ENCODE peak calls at places on chromosomes 5 and 9, in eight cellular contexts. T is cardiac fibroblast, U is GM23338, A is body of pancreas, J is heart right ventricle, I is DND-41, L is fibroblast of lung, D is breast epithelium. K is an unnamed sample.

GRCh38 chr9:93809204-93809940 is 145.8 kb downstream of the BARX1 start:
- DNase-seq in T (no peak), U (no peak), A (no peak), J (no peak), I (no peak), L (no peak), D (no peak), K (no peak)

GRCh38 chr9:94870793-94871558 is 144.5 kb downstream of the AOPEP start:
- DNase-seq in T (peak), U (no peak), A (no peak), J (peak), I (peak), L (peak), D (no peak), K (no peak)

GRCh38 chr9:98540476-98540875 is 168.3 kb downstream of the GABBR2 start:
- DNase-seq in T (no peak), U (no peak), A (no peak), J (no peak), I (no peak), L (peak), D (no peak), K (no peak)

GRCh38 chr5:178389796-178390195 is 157.2 kb upstream of the PHYKPL start:
- DNase-seq in T (no peak), U (no peak), A (no peak), J (no peak), I (no peak), L (no peak), D (no peak), K (peak)

GRCh38 chr5:151724360-151724759 is 34.1 kb downstream of the ATOX1 start:
- DNase-seq in T (no peak), U (no peak), A (no peak), J (no peak), I (no peak), L (no peak), D (no peak), K (no peak)

GRCh38 chr9:92342825-92343488 is 17.2 kb downstream of the CENPP start:
- DNase-seq in T (peak), U (no peak), A (no peak), J (no peak), I (no peak), L (peak), D (no peak), K (no peak)

GRCh38 chr5:78706825-78707224 is 58.3 kb upstream of the LHFPL2 start:
- DNase-seq in T (no peak), U (no peak), A (no peak), J (no peak), I (no peak), L (peak), D (no peak), K (no peak)

GRCh38 chr5:29005386-29005785 is 1967.0 kb upstream of the CDH9 start:
- DNase-seq in T (no peak), U (peak), A (no peak), J (no peak), I (no peak), L (no peak), D (no peak), K (no peak)

GRCh38 chr9:121498487-121499176 is 1.0 kb downstream of the GGTA1 start:
- DNase-seq in T (peak), U (peak), A (peak), J (peak), I (no peak), L (peak), D (peak), K (no peak)

GRCh38 chr5:154179846-154180710 is 10.5 kb upstream of the GALNT10 start:
- DNase-seq in T (peak), U (peak), A (peak), J (peak), I (peak), L (peak), D (no peak), K (no peak)

GRCh38 chr5:132829742-132830435 is 558 bp downstream of the SHROOM1 start:
- DNase-seq in T (peak), U (peak), A (peak), J (peak), I (peak), L (peak), D (peak), K (no peak)

GRCh38 chr5:98836175-98836574 is 62.7 kb downstream of the RGMB start:
- DNase-seq in T (peak), U (no peak), A (no peak), J (no peak), I (no peak), L (no peak), D (no peak), K (no peak)

GRCh38 chr5:98840946-98841345 is 67.5 kb downstream of the RGMB start:
- DNase-seq in T (peak), U (no peak), A (no peak), J (no peak), I (no peak), L (no peak), D (no peak), K (no peak)

GRCh38 chr5:98844865-98845264 is 71.4 kb downstream of the RGMB start:
- DNase-seq in T (no peak), U (no peak), A (no peak), J (no peak), I (no peak), L (no peak), D (no peak), K (no peak)

GRCh38 chr5:98843481-98843880 is 70.0 kb downstream of the RGMB start:
- DNase-seq in T (no peak), U (peak), A (no peak), J (no peak), I (no peak), L (no peak), D (no peak), K (no peak)

GRCh38 chr5:98839469-98840383 is 66.3 kb downstream of the RGMB start:
- DNase-seq in T (peak), U (peak), A (no peak), J (no peak), I (no peak), L (peak), D (no peak), K (no peak)
- TF ChIP-seq CTCF in T (peak), U (peak), A (peak), J (peak), I (peak), L (peak), D (no peak), K (no peak)

GRCh38 chr5:40665902-40666301 is 13.8 kb upstream of the PTGER4 start:
- DNase-seq in T (no peak), U (no peak), A (no peak), J (no peak), I (no peak), L (no peak), D (no peak), K (no peak)

GRCh38 chr5:40666657-40667056 is 13.1 kb upstream of the PTGER4 start:
- DNase-seq in T (no peak), U (no peak), A (no peak), J (no peak), I (no peak), L (no peak), D (no peak), K (no peak)

GRCh38 chr5:40669606-40670005 is 10.1 kb upstream of the PTGER4 start:
- DNase-seq in T (no peak), U (no peak), A (no peak), J (no peak), I (no peak), L (no peak), D (no peak), K (no peak)

GRCh38 chr5:40672440-40672839 is 7.3 kb upstream of the PTGER4 start:
- DNase-seq in T (no peak), U (no peak), A (no peak), J (no peak), I (no peak), L (no peak), D (no peak), K (no peak)

GRCh38 chr5:40667171-40667663 is 12.5 kb upstream of the PTGER4 start:
- DNase-seq in T (no peak), U (no peak), A (no peak), J (no peak), I (no peak), L (no peak), D (no peak), K (no peak)
- TF ChIP-seq CTCF in T (no peak), U (no peak), A (no peak), J (no peak), I (no peak), L (no peak), D (no peak), K (no peak)

GRCh38 chr5:68884893-68885292 is 208.9 kb upstream of the SLC30A5 start:
- DNase-seq in T (peak), U (peak), A (no peak), J (no peak), I (no peak), L (peak), D (no peak), K (no peak)
- TF ChIP-seq CTCF in T (peak), U (peak), A (no peak), J (peak), I (peak), L (peak), D (no peak), K (peak)

DNA sequence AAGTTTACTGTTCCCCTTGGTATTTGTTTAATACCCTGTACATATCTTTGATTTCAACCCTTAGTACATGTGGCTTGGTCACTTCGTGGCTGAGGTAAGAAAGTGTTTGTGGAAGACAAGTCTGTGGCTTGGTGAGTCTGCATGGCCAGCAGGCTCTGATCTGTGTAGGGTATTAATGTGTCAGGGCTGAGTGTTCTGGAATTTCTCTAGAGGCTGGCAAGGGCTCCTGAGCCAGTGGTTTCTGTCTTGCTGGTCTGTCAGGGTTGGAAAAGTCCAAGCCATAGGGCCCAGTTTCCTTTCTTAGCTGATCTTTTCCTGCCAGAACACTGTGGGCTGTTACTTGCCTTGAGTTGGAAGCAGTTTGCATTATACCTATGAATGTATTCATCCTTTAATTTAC is 48.0 kb upstream of the FBXL7 start:
- DNase-seq in T (no peak), U (no peak), A (no peak), J (peak), I (no peak), L (no peak), D (no peak), K (no peak)
- TF ChIP-seq CTCF in T (no peak), U (no peak), A (no peak), J (no peak), I (no peak), L (no peak), D (no peak), K (no peak)

DNA sequence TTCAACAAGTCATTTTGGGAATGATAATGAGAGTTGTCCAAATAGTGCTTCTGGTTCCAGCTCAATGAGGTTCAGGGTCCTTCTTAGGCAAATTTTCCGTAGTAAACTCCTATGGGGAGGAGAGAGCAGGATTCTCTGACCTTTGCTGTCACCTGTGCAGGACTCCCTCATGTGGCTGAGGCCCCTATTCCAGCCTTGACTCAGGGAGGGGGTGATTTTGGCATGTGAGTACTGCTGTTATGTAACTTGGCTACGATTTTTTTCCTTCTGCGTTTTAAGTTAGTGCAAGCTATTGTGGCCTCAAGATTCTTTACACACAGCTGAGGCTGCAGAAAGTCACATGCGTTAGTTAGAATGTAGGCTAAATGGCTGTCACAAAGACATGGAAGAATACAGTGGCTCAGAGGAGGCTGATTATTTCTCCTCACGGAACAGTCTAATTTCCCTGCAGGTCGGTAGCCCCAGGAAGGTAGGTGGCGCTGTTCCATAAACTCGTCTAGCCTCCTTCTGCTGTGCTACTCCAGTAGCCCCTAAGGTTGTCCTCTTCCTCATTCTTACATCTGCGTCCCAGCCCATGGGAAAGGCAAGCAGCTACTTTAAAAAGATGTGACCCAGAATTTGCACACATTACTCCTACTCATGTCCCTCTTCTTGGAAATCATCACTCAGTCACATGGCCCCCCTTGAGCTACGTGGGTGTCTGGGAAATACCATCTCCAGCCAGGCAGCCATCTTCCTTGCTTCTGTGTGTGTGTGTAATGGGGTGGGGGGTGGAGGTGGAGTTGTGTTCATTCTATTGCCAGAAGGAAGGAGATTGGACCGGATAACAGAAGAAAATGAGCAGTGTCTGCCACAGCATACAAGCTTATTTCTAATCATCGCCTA is 486.5 kb downstream of the CCDC171 start:
- DNase-seq in T (peak), U (peak), A (no peak), J (peak), I (no peak), L (peak), D (no peak), K (no peak)
- TF ChIP-seq CTCF in T (no peak), U (peak), A (no peak), J (peak), I (no peak), L (peak), D (no peak), K (no peak)

K was measured in chondrocyte.